ENCODE peak calls at places on chromosome 21, in seven cellular contexts. Y, F, W, C, Z, J and R are unnamed samples.

GRCh38 chr21:29144736-29145353 is 14.4 kb downstream of the MAP3K7CL start:
- DNase-seq in Y (no peak), F (no peak), W (no peak), C (no peak), Z (no peak), J (no peak), R (no peak)

GRCh38 chr21:28419811-28420210 is 572.9 kb downstream of the LTN1 start:
- DNase-seq in Y (no peak), F (no peak), W (no peak), C (no peak), Z (no peak), J (no peak), R (no peak)

GRCh38 chr21:18384771-18385170 is 18.8 kb downstream of the TMPRSS15 start:
- DNase-seq in Y (peak), F (no peak), W (no peak), C (no peak), Z (no peak), J (no peak), R (no peak)

GRCh38 chr21:34524671-34525601 is 12.9 kb upstream of the KCNE1 start:
- DNase-seq in Y (no peak), F (no peak), W (no peak), C (no peak), Z (peak), J (no peak), R (peak)

GRCh38 chr21:43306911-43307676 is 119.8 kb downstream of the SIK1 start:
- DNase-seq in Y (no peak), F (no peak), W (no peak), C (peak), Z (no peak), J (no peak), R (peak)

GRCh38 chr21:35239811-35240219 is 190.7 kb upstream of the RUNX1 start:
- DNase-seq in Y (no peak), F (no peak), W (no peak), C (peak), Z (peak), J (no peak), R (no peak)

GRCh38 chr21:42988234-42988965 is 14.0 kb downstream of the PKNOX1 start:
- DNase-seq in Y (no peak), F (no peak), W (no peak), C (no peak), Z (peak), J (no peak), R (no peak)

GRCh38 chr21:42013338-42013737 is 3.2 kb upstream of the ZBTB21 start:
- DNase-seq in Y (no peak), F (peak), W (no peak), C (no peak), Z (no peak), J (no peak), R (no peak)

GRCh38 chr21:15278279-15278678 is 213.5 kb upstream of the NRIP1 start:
- DNase-seq in Y (no peak), F (no peak), W (no peak), C (no peak), Z (no peak), J (no peak), R (no peak)